ENCODE peak calls at places on chromosomes 11 and 22, in eight cellular contexts. M, G, I, N, V, S, A and R are unnamed samples.

GRCh38 chr11:134678744-134679143 is 266.7 kb upstream of the B3GAT1 start:
- DNase-seq in M (no peak), G (no peak), I (no peak), N (no peak), V (no peak), S (no peak), A (no peak), R (no peak)

GRCh38 chr11:123301696-123302400 is 106.8 kb upstream of the CLMP start:
- DNase-seq in M (peak; percentile 18), G (peak; percentile 56), I (peak; percentile 76), N (peak; percentile 60), V (no peak), S (peak; percentile 58), A (peak; percentile 73), R (peak; percentile 54)

GRCh38 chr11:67732045-67732787 is 57.8 kb upstream of the ALDH3B2 start:
- DNase-seq in M (no peak), G (no peak), I (peak; percentile 7), N (peak; percentile 6), V (no peak), S (no peak), A (peak; percentile 33), R (peak; percentile 78)

GRCh38 chr22:20464096-20464614 is 26.5 kb upstream of the SCARF2 start:
- DNase-seq in M (no peak), G (no peak), I (no peak), N (no peak), V (no peak), S (peak; percentile 1), A (peak; percentile 23), R (no peak)

GRCh38 chr11:117878314-117878938 is 2.0 kb upstream of the FXYD6 start:
- DNase-seq in M (no peak), G (no peak), I (no peak), N (no peak), V (no peak), S (no peak), A (no peak), R (no peak)

GRCh38 chr11:132456735-132457328 is 1075.5 kb downstream of the OPCML start:
- DNase-seq in M (no peak), G (no peak), I (no peak), N (no peak), V (no peak), S (no peak), A (no peak), R (no peak)

GRCh38 chr11:68314886-68315580 is 2.6 kb downstream of the LRP5 start:
- DNase-seq in M (peak; percentile 29), G (no peak), I (no peak), N (no peak), V (no peak), S (peak; percentile 58), A (no peak), R (no peak)

GRCh38 chr11:2932850-2933251 is 3.6 kb upstream of the PHLDA2 start:
- DNase-seq in M (peak; percentile 81), G (no peak), I (peak; percentile 83), N (peak; percentile 83), V (no peak), S (no peak), A (no peak), R (no peak)

GRCh38 chr22:31828739-31829138 is 74.9 kb downstream of the DEPDC5 start:
- DNase-seq in M (peak; percentile 30), G (no peak), I (no peak), N (no peak), V (no peak), S (no peak), A (no peak), R (no peak)

GRCh38 chr22:18974477-18975180 is 38.5 kb upstream of the PRODH start:
- DNase-seq in M (no peak), G (no peak), I (no peak), N (no peak), V (no peak), S (no peak), A (no peak), R (no peak)

GRCh38 chr11:130428692-130429681 is 578 bp upstream of the ADAMTS8 start:
- DNase-seq in M (no peak), G (no peak), I (no peak), N (no peak), V (no peak), S (no peak), A (no peak), R (peak; percentile 8)